ENCODE peak calls at places on chromosome 1, in seven cellular contexts. W, J, Y, E, P, G and B are unnamed samples.
A peak's percentile ranks its signal among the peaks of the same experiment; 100 is the strongest.

GRCh38 chr1:171645553-171646336 is 6.7 kb downstream of the MYOC start:
- DNase-seq in P (peak; percentile 24), W (peak; percentile 91), Y (no peak), E (no peak), J (no peak), G (peak; percentile 17), B (no peak)

GRCh38 chr1:109208847-109209463 is 4.8 kb upstream of the SARS1 start:
- DNase-seq in P (no peak), E (no peak), W (no peak), J (no peak), Y (no peak), G (peak; percentile 48), B (no peak)

GRCh38 chr1:47805826-47806450 is 191.2 kb downstream of the TRABD2B start:
- DNase-seq in P (no peak), J (no peak), E (no peak), W (no peak), G (no peak), Y (no peak), B (no peak)

GRCh38 chr1:184693011-184693410 is 61.6 kb downstream of the EDEM3 start:
- DNase-seq in J (no peak), G (peak; percentile 68), E (no peak), P (no peak), W (no peak), Y (no peak), B (no peak)

GRCh38 chr1:223212441-223212840 is 69.4 kb upstream of the TLR5 start:
- DNase-seq in P (no peak), G (no peak), E (no peak), J (no peak), W (no peak), Y (no peak), B (no peak)

GRCh38 chr1:164843743-164844500 is 284.9 kb downstream of the PBX1 start:
- DNase-seq in G (no peak), J (no peak), P (no peak), Y (no peak), W (no peak), E (no peak), B (no peak)

GRCh38 chr1:84406209-84406917 is 8.1 kb downstream of the DNASE2B start:
- DNase-seq in P (no peak), G (peak; percentile 24), W (no peak), Y (no peak), J (no peak), E (no peak), B (no peak)

GRCh38 chr1:151815716-151816327 is 10.6 kb upstream of the LINGO4 start:
- DNase-seq in J (no peak), Y (no peak), G (no peak), W (no peak), E (no peak), P (no peak), B (no peak)

GRCh38 chr1:40383488-40384412 is 10.2 kb downstream of the SMAP2 start:
- DNase-seq in J (no peak), W (no peak), E (no peak), G (peak; percentile 41), Y (no peak), P (peak; percentile 37), B (peak; percentile 69)

GRCh38 chr1:40382110-40382464 is 8.6 kb downstream of the SMAP2 start:
- DNase-seq in P (no peak), G (no peak), J (no peak), Y (no peak), E (no peak), W (no peak), B (no peak)

GRCh38 chr1:40381268-40382109 is 8.0 kb downstream of the SMAP2 start:
- DNase-seq in W (no peak), P (no peak), Y (no peak), G (no peak), E (no peak), J (no peak), B (peak; percentile 86)

GRCh38 chr1:40383095-40383487 is 9.6 kb downstream of the SMAP2 start:
- DNase-seq in G (peak; percentile 20), Y (no peak), E (no peak), P (no peak), J (peak; percentile 50), W (no peak), B (no peak)

DNA sequence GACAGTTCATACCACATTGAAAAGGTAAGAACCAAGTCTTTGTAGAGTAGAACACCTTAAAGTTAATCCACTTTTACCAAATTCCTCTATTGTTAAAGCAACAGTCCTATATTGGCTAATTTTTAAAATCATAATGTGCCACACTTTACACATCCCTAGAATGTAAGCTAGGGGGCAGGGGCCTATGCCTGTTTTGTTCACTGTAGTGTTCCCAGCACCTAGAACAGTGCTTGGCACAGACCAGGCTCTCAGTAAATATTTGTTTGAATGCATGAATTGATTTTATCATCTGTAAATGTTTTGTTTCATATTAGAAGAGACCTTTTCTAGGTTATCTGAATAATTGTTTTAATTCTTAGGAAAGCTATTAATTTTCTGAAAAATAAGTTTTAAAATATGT is 9.1 kb downstream of the SMAP2 start:
- DNase-seq in E (no peak), Y (no peak), J (no peak), W (no peak), P (no peak), G (no peak), B (no peak)
- TF ChIP-seq CTCF in E (no peak), Y (peak; percentile 13), J (no peak), W (no peak), P (no peak), G (no peak), B (no peak)

GRCh38 chr1:176205322-176205914 is 1.7 kb downstream of the COP1 start:
- DNase-seq in W (no peak), P (no peak), G (peak; percentile 16), E (peak; percentile 16), Y (peak; percentile 13), J (no peak), B (peak; percentile 25)

GRCh38 chr1:176208034-176208433 is 948 bp upstream of the COP1 start:
- DNase-seq in W (no peak), Y (no peak), E (no peak), G (no peak), P (no peak), J (no peak), B (peak; percentile 36)

GRCh38 chr1:176206006-176206960 is 803 bp downstream of the COP1 start:
- DNase-seq in G (peak; percentile 42), W (peak; percentile 25), E (peak; percentile 11), J (no peak), P (peak; percentile 55), Y (peak; percentile 46), B (no peak)

GRCh38 chr1:176203735-176204134 is 3.4 kb downstream of the COP1 start:
- DNase-seq in J (no peak), Y (no peak), E (no peak), P (no peak), W (no peak), G (no peak), B (peak; percentile 29)

DNA sequence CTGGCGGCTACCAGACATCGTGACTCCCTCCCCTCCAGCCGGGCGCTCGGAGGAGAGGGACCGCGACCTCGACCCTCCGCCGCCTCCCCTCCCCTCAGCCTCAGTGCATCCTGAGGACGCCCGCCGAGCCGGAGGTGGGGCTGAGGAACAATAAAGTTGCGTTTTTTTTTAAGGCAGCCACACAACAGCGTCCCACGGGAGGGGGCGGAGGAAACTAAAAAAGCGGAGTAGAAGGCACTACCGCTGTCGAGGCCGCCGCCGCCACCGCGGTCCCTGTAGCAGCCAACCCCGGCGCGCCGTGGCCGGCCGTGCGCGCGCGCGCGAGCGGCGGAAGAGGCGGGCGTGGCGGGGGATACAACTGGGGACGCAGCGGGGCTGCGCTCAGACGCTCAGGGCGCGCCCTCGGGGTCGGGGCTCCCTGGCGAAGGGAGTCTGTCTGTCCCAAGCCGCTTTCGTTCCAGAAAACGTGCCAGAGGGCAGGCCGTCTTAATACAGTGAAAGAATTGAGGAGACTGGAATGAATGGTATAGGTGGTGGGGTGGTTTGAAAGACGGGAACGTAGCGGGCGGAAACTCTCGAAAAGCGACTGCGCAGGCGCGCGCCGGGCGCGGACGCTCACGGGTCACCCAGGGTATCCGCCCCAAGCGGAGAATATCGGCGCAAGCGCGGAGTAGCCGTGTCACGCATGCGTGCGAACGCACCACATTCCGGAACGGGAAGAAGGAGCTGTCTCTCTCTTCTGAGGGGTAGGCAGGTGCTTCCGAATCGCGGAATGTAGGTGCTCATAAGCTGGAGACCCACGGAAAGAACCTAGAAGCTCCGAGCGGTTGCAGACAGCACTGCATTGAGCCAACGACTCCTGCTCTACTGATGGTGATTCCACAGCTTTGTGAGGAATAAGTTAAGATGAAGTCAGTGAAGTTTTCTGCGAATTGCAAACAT is at the start of gene COP1:
- DNase-seq in E (peak; percentile 95), W (peak; percentile 97), Y (peak; percentile 94), G (peak; percentile 97), J (peak; percentile 86), P (peak; percentile 96), B (peak; percentile 98)
- TF ChIP-seq CTCF in E (no peak), W (no peak), Y (no peak), G (no peak), J (no peak), P (no peak), B (no peak)

GRCh38 chr1:40020447-40021085 is 20.0 kb upstream of the CAP1 start:
- DNase-seq in P (no peak), J (no peak), W (no peak), E (no peak), G (no peak), Y (peak; percentile 25), B (peak; percentile 66)

GRCh38 chr1:40014253-40014706 is 26.2 kb upstream of the CAP1 start:
- DNase-seq in P (no peak), J (no peak), Y (no peak), W (no peak), E (no peak), G (no peak), B (no peak)

GRCh38 chr1:40014812-40015594 is 25.5 kb upstream of the CAP1 start:
- DNase-seq in G (peak; percentile 85), E (no peak), W (no peak), J (peak; percentile 94), P (no peak), Y (no peak), B (no peak)

GRCh38 chr1:40023379-40023944 is 17.1 kb upstream of the CAP1 start:
- DNase-seq in G (no peak), P (no peak), Y (no peak), E (no peak), J (no peak), W (no peak), B (no peak)

GRCh38 chr1:40017951-40018575 is 22.5 kb upstream of the CAP1 start:
- DNase-seq in J (no peak), G (no peak), E (no peak), Y (no peak), P (no peak), W (no peak), B (peak; percentile 38)
- TF ChIP-seq CTCF in J (no peak), G (no peak), E (no peak), Y (no peak), P (no peak), W (no peak), B (no peak)

GRCh38 chr1:37002898-37003297 is 31.4 kb downstream of the GRIK3 start:
- DNase-seq in W (no peak), E (no peak), G (no peak), Y (no peak), J (no peak), P (no peak), B (no peak)

GRCh38 chr1:36996106-36996505 is 38.2 kb downstream of the GRIK3 start:
- DNase-seq in J (no peak), P (no peak), Y (no peak), W (no peak), G (no peak), E (no peak), B (no peak)

GRCh38 chr1:37006132-37006868 is 28.0 kb downstream of the GRIK3 start:
- DNase-seq in W (no peak), G (no peak), E (no peak), P (no peak), Y (no peak), J (no peak), B (no peak)

DNA sequence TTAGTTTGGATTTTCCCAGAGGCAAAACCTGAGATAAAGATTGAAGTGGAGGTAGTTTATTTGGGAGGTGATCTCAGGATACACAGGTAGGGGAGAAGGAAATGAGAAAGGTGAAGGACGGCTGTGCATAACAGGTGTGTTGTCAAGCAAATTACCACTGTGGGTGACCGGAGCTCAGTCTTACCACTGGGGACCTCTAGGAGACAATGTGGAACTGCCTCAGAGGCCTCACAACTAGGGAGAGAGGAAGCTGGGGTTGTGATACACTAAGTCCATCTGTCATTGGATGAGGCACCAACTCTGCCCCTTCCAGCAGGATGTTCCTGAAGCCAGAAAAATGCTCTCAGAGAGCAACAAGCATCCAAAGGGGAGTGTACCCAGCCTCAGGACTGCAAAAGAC is 32.6 kb downstream of the GRIK3 start:
- DNase-seq in J (no peak), P (no peak), G (no peak), Y (no peak), W (no peak), E (no peak), B (peak; percentile 5)
- TF ChIP-seq CTCF in J (no peak), P (no peak), G (no peak), Y (no peak), W (no peak), E (no peak), B (no peak)